ENCODE peak calls at places on chromosomes 7 and 10, in six cellular contexts. One of them, this sample, is unnamed.

GRCh38 chr10:104255244-104255981 is 721 bp downstream of the GSTO1 start:
- DNase-seq in psoas muscle: no peak
- DNase-seq in MCF 10A: peak
- DNase-seq in GM23248: peak
- DNase-seq in PC-3: peak
- DNase-seq in NCI-H1092: no peak
- DNase-seq in this sample: no peak

GRCh38 chr10:51321968-51322367 is 247.7 kb downstream of the PRKG1 start:
- DNase-seq in psoas muscle: no peak
- DNase-seq in MCF 10A: peak
- DNase-seq in GM23248: peak
- DNase-seq in PC-3: no peak
- DNase-seq in NCI-H1092: no peak
- DNase-seq in this sample: no peak

GRCh38 chr7:120857558-120858298 is at the start of gene TSPAN12:
- DNase-seq in psoas muscle: peak
- DNase-seq in MCF 10A: peak
- DNase-seq in GM23248: peak
- DNase-seq in PC-3: peak
- DNase-seq in NCI-H1092: peak
- DNase-seq in this sample: peak

GRCh38 chr7:152336754-152337368 is 98.9 kb downstream of the KMT2C start:
- DNase-seq in psoas muscle: no peak
- DNase-seq in MCF 10A: peak
- DNase-seq in GM23248: peak
- DNase-seq in PC-3: peak
- DNase-seq in NCI-H1092: peak
- DNase-seq in this sample: no peak

GRCh38 chr7:128059143-128059975 is 28.1 kb upstream of the LRRC4 start:
- DNase-seq in psoas muscle: no peak
- DNase-seq in MCF 10A: no peak
- DNase-seq in GM23248: no peak
- DNase-seq in PC-3: no peak
- DNase-seq in NCI-H1092: no peak
- DNase-seq in this sample: no peak

GRCh38 chr7:27199820-27200760 is at the start of gene HOXA13:
- DNase-seq in psoas muscle: no peak
- DNase-seq in MCF 10A: no peak
- DNase-seq in GM23248: peak
- DNase-seq in PC-3: peak
- DNase-seq in NCI-H1092: peak
- DNase-seq in this sample: no peak

GRCh38 chr7:43873300-43873699 is 4.0 kb upstream of the MRPS24 start:
- DNase-seq in psoas muscle: peak
- DNase-seq in MCF 10A: peak
- DNase-seq in GM23248: peak
- DNase-seq in PC-3: peak
- DNase-seq in NCI-H1092: no peak
- DNase-seq in this sample: no peak

GRCh38 chr10:11294831-11295230 is 277.2 kb downstream of the CELF2 start:
- DNase-seq in psoas muscle: no peak
- DNase-seq in MCF 10A: peak
- DNase-seq in GM23248: no peak
- DNase-seq in PC-3: no peak
- DNase-seq in NCI-H1092: no peak
- DNase-seq in this sample: no peak

GRCh38 chr7:46208635-46209525 is 287.8 kb upstream of the IGFBP3 start:
- DNase-seq in psoas muscle: no peak
- DNase-seq in MCF 10A: no peak
- DNase-seq in GM23248: peak
- DNase-seq in PC-3: no peak
- DNase-seq in NCI-H1092: no peak
- DNase-seq in this sample: no peak

GRCh38 chr7:108203433-108204002 is 73.4 kb upstream of the LAMB4 start:
- DNase-seq in psoas muscle: no peak
- DNase-seq in MCF 10A: no peak
- DNase-seq in GM23248: no peak
- DNase-seq in PC-3: no peak
- DNase-seq in NCI-H1092: peak
- DNase-seq in this sample: no peak

GRCh38 chr7:153858335-153858734 is 193.9 kb upstream of the DPP6 start:
- DNase-seq in psoas muscle: no peak
- DNase-seq in MCF 10A: no peak
- DNase-seq in GM23248: peak
- DNase-seq in PC-3: no peak
- DNase-seq in NCI-H1092: no peak
- DNase-seq in this sample: no peak

GRCh38 chr7:116632349-116632748 is 39.6 kb upstream of the MET start:
- DNase-seq in psoas muscle: no peak
- DNase-seq in MCF 10A: no peak
- DNase-seq in GM23248: peak
- DNase-seq in PC-3: no peak
- DNase-seq in NCI-H1092: no peak
- DNase-seq in this sample: no peak

GRCh38 chr7:120021085-120021484 is 251.9 kb upstream of the KCND2 start:
- DNase-seq in psoas muscle: no peak
- DNase-seq in MCF 10A: no peak
- DNase-seq in GM23248: peak
- DNase-seq in PC-3: no peak
- DNase-seq in NCI-H1092: no peak
- DNase-seq in this sample: no peak

GRCh38 chr7:8172372-8173354 is 89.3 kb downstream of the ICA1 start:
- DNase-seq in psoas muscle: no peak
- DNase-seq in MCF 10A: no peak
- DNase-seq in GM23248: no peak
- DNase-seq in PC-3: no peak
- DNase-seq in NCI-H1092: no peak
- DNase-seq in this sample: no peak

GRCh38 chr7:77912293-77912692 is 113.7 kb downstream of the PHTF2 start:
- DNase-seq in psoas muscle: no peak
- DNase-seq in MCF 10A: no peak
- DNase-seq in GM23248: no peak
- DNase-seq in PC-3: no peak
- DNase-seq in NCI-H1092: no peak
- DNase-seq in this sample: no peak

GRCh38 chr7:22920664-22921063 is 93.3 kb downstream of the HYCC1 start:
- DNase-seq in psoas muscle: no peak
- DNase-seq in MCF 10A: peak
- DNase-seq in GM23248: peak
- DNase-seq in PC-3: peak
- DNase-seq in NCI-H1092: no peak
- DNase-seq in this sample: no peak

GRCh38 chr7:134645935-134646334 is 718 bp upstream of the BPGM start:
- DNase-seq in psoas muscle: no peak
- DNase-seq in MCF 10A: peak
- DNase-seq in GM23248: peak
- DNase-seq in PC-3: peak
- DNase-seq in NCI-H1092: no peak
- DNase-seq in this sample: no peak

GRCh38 chr10:103479135-103479534 is at the start of gene CALHM3:
- DNase-seq in psoas muscle: no peak
- DNase-seq in MCF 10A: peak
- DNase-seq in GM23248: peak
- DNase-seq in PC-3: peak
- DNase-seq in NCI-H1092: no peak
- DNase-seq in this sample: no peak

GRCh38 chr10:124155781-124156401 is 62.5 kb upstream of the CHST15 start:
- DNase-seq in psoas muscle: no peak
- DNase-seq in MCF 10A: no peak
- DNase-seq in GM23248: peak
- DNase-seq in PC-3: peak
- DNase-seq in NCI-H1092: no peak
- DNase-seq in this sample: no peak

GRCh38 chr10:89952314-89952713 is 250.9 kb downstream of the KIF20B start:
- DNase-seq in psoas muscle: no peak
- DNase-seq in MCF 10A: no peak
- DNase-seq in GM23248: no peak
- DNase-seq in PC-3: no peak
- DNase-seq in NCI-H1092: no peak
- DNase-seq in this sample: no peak

GRCh38 chr7:12570529-12571461 is at the start of gene SCIN:
- DNase-seq in psoas muscle: peak
- DNase-seq in MCF 10A: peak
- DNase-seq in GM23248: peak
- DNase-seq in PC-3: peak
- DNase-seq in NCI-H1092: peak
- DNase-seq in this sample: no peak